ENCODE peak calls at places on chromosomes 2 and 18, in nine cellular contexts. C is T-helper 2 cell; J is DMS 273 treated with DMSO at 0.1 percent for 48 hours; S is AG08396; B is naive thymus-derived CD4-positive, alpha-beta T cell; G is transverse colon; U is H4; V is skeletal muscle cell; L is mesendoderm. T is an unnamed sample.

GRCh38 chr2:64019083-64019974 is at the start of gene VPS54:
- DNase-seq in C (peak), J (peak), S (peak), B (peak), G (peak), U (peak), V (no peak), L (peak), T (no peak)

GRCh38 chr18:61554117-61554776 is 221.0 kb downstream of the CDH20 start:
- DNase-seq in C (peak), J (no peak), S (no peak), B (peak), G (no peak), U (no peak), V (no peak), L (no peak), T (no peak)

GRCh38 chr2:98483257-98483861 is 38.7 kb downstream of the INPP4A start:
- DNase-seq in C (peak), J (no peak), S (no peak), B (no peak), G (no peak), U (no peak), V (no peak), L (no peak), T (no peak)

GRCh38 chr2:233009661-233010060 is 3.4 kb downstream of the NGEF start:
- DNase-seq in C (no peak), J (no peak), S (no peak), B (no peak), G (no peak), U (no peak), V (no peak), L (no peak), T (no peak)

GRCh38 chr2:240558229-240558885 is 569 bp upstream of the ANKMY1 start:
- DNase-seq in C (no peak), J (no peak), S (no peak), B (no peak), G (no peak), U (no peak), V (no peak), L (no peak), T (no peak)

GRCh38 chr2:119064567-119064966 is 94.0 kb downstream of the C1QL2 start:
- DNase-seq in C (no peak), J (no peak), S (no peak), B (no peak), G (no peak), U (no peak), V (no peak), L (no peak), T (no peak)

GRCh38 chr18:45416168-45416567 is 199.1 kb upstream of the SLC14A2 start:
- DNase-seq in C (no peak), J (peak), S (no peak), B (no peak), G (peak), U (no peak), V (no peak), L (no peak), T (no peak)

GRCh38 chr18:46412831-46413371 is 244.1 kb downstream of the LOXHD1 start:
- DNase-seq in C (no peak), J (peak), S (no peak), B (no peak), G (no peak), U (no peak), V (no peak), L (no peak), T (no peak)

GRCh38 chr2:43948370-43948769 is 47.4 kb downstream of the LRPPRC start:
- DNase-seq in C (no peak), J (no peak), S (no peak), B (no peak), G (no peak), U (no peak), V (no peak), L (no peak), T (no peak)

GRCh38 chr2:141341444-141341843 is 789.4 kb downstream of the LRP1B start:
- DNase-seq in C (no peak), J (no peak), S (no peak), B (no peak), G (no peak), U (peak), V (peak), L (peak), T (no peak)

GRCh38 chr2:37361416-37361815 is 17.0 kb downstream of the QPCT start:
- DNase-seq in C (no peak), J (no peak), S (no peak), B (no peak), G (no peak), U (no peak), V (no peak), L (no peak), T (no peak)

GRCh38 chr2:138898855-138899254 is 118.7 kb upstream of the NXPH2 start:
- DNase-seq in C (no peak), J (no peak), S (no peak), B (no peak), G (no peak), U (no peak), V (no peak), L (no peak), T (no peak)

GRCh38 chr18:35458677-35459441 is 38.9 kb downstream of the INO80C start:
- DNase-seq in C (no peak), J (no peak), S (peak), B (no peak), G (peak), U (peak), V (peak), L (peak), T (no peak)

GRCh38 chr2:187702157-187702556 is 147.9 kb upstream of the TFPI start:
- DNase-seq in C (no peak), J (no peak), S (no peak), B (no peak), G (no peak), U (no peak), V (no peak), L (no peak), T (no peak)

GRCh38 chr2:71678874-71679273 is 225.5 kb downstream of the DYSF start:
- DNase-seq in C (no peak), J (no peak), S (no peak), B (no peak), G (no peak), U (no peak), V (no peak), L (no peak), T (no peak)

GRCh38 chr2:236879416-236879963 is 206.2 kb upstream of the COPS8 start:
- DNase-seq in C (no peak), J (no peak), S (no peak), B (no peak), G (no peak), U (no peak), V (no peak), L (no peak), T (no peak)

GRCh38 chr2:9106338-9107167 is 100.1 kb upstream of the ASAP2 start:
- DNase-seq in C (no peak), J (no peak), S (no peak), B (no peak), G (no peak), U (no peak), V (no peak), L (no peak), T (no peak)

GRCh38 chr2:86315084-86315483 is 22.3 kb downstream of the REEP1 start:
- DNase-seq in C (no peak), J (no peak), S (no peak), B (no peak), G (no peak), U (no peak), V (no peak), L (no peak), T (no peak)

GRCh38 chr18:71665131-71665530 is 879.0 kb downstream of the CBLN2 start:
- DNase-seq in C (no peak), J (no peak), S (no peak), B (no peak), G (no peak), U (no peak), V (no peak), L (peak), T (no peak)

T was measured in esophagus squamous epithelium.